ENCODE peak calls at places on chromosome 16, in four cellular contexts. V is K562; C is HFFc6; G is CD4-positive, alpha-beta T cell. U is an unnamed sample.

GRCh38 chr16:15575293-15576049 is 67.5 kb downstream of the MARF1 start:
- DNase-seq in C (no peak), G (no peak), V (peak), U (no peak)

GRCh38 chr16:56822966-56823739 is 41.9 kb upstream of the SLC12A3 start:
- DNase-seq in G (no peak), C (no peak), V (no peak), U (no peak)

GRCh38 chr16:57791156-57791902 is 11.0 kb downstream of the KIFC3 start:
- DNase-seq in G (no peak), V (no peak), C (no peak), U (no peak)

GRCh38 chr16:88376053-88376834 is 6.5 kb upstream of the ZNF469 start:
- DNase-seq in C (no peak), G (no peak), V (no peak), U (peak)

GRCh38 chr16:16090238-16090637 is 133.1 kb downstream of the ABCC6 start:
- DNase-seq in C (no peak), G (no peak), V (no peak), U (no peak)

GRCh38 chr16:64784635-64785034 is 337.2 kb downstream of the CDH11 start:
- DNase-seq in G (no peak), C (no peak), V (no peak), U (no peak)

GRCh38 chr16:48126801-48127644 is 28.8 kb downstream of the ABCC12 start:
- DNase-seq in C (peak), G (no peak), V (no peak), U (no peak)

GRCh38 chr16:57574646-57575467 is 32.4 kb downstream of the ADGRG5 start:
- DNase-seq in G (no peak), V (peak), C (no peak), U (no peak)

GRCh38 chr16:4697867-4698291 is 4.5 kb downstream of the NUDT16L1 start:
- DNase-seq in V (no peak), G (no peak), C (no peak), U (no peak)

GRCh38 chr16:48462146-48462740 is 77.0 kb upstream of the SIAH1 start:
- DNase-seq in G (no peak), C (no peak), V (no peak), U (no peak)

GRCh38 chr16:70695351-70696070 is 9.7 kb upstream of the MTSS2 start:
- DNase-seq in V (peak), C (no peak), G (no peak), U (no peak)

GRCh38 chr16:67053767-67054334 is 24.9 kb downstream of the CBFB start:
- DNase-seq in C (no peak), V (no peak), G (no peak), U (no peak)

GRCh38 chr16:50166511-50167500 is 13.7 kb downstream of the TENT4B start:
- DNase-seq in G (no peak), V (no peak), C (no peak), U (no peak)

GRCh38 chr16:48206594-48207242 is 37.4 kb upstream of the LONP2 start:
- DNase-seq in V (no peak), G (no peak), C (no peak), U (no peak)

GRCh38 chr16:79339863-79340262 is 260.7 kb downstream of the MAF start:
- DNase-seq in G (no peak), V (no peak), C (no peak), U (no peak)

DNA sequence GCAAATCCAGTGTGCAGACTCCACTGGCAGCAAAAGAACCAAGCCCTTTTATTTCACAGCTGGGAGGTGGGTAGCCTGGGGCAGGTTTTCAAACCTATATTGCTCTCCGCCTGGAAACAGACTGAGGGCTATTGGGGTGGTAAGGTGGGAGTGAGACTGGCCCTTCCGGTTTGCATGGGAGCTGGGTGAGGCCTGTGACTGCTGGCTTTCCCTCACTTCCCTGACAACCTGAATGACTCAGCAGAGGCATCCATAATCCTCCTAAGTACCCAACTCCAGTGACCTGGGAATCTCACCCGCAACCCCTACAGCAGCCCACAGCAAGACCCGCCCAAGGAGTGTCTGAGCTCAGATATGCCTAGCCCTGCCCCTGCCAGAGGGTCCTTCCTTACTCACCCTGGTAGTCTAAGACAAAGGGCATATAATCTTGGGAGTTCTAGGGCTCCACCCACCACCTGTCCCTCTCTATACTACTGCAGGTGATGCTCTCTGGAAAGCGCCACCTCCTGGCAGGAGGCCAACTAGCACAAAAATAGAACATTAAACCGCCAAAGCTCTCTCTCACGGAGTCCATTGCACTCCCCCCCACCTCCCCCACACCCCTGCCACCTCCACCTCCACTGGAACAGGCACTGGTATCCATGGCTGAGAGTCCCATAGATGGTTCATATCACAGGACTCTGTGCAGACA is 602.0 kb upstream of the C16orf82 start:
- DNase-seq in C (no peak), G (no peak), V (no peak), U (no peak)
- TF ChIP-seq CTCF in C (no peak), G (no peak), V (no peak), U (no peak)

GRCh38 chr16:22141746-22142145 is 20.6 kb upstream of the SDR42E2 start:
- DNase-seq in V (peak), G (no peak), C (peak), U (no peak)
- TF ChIP-seq CTCF in V (peak), G (no peak), C (peak), U (peak)

GRCh38 chr16:1164382-1164781 is 11.5 kb downstream of the CACNA1H start:
- DNase-seq in G (no peak), C (no peak), V (no peak), U (no peak)
- TF ChIP-seq CTCF in G (no peak), C (no peak), V (no peak), U (no peak)

DNA sequence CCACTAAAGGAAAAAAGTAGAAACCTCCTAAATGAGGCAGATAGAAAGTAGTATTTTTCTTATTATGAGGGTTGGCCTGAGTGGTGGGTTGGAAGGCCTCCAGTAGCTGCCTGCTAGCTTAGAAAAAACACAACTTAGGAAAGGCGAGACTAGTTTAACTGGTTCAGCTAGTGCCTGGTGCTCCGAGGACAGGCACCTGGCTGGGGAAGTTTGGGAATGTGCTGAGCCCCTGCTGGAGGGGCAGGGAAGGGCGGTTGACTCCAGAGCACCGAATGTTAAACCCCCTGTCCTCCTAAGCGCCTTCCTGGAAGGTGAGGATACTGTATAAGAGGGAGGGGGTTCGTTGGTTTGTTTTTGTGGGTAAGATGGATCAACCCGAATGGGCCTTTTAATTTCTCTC is 19.9 kb downstream of the LDHD start:
- DNase-seq in G (no peak), V (no peak), C (no peak), U (no peak)
- TF ChIP-seq CTCF in G (no peak), V (peak), C (peak), U (peak)

GRCh38 chr16:80681436-80681835 is 123.0 kb downstream of the CDYL2 start:
- DNase-seq in G (no peak), V (no peak), C (no peak), U (no peak)

GRCh38 chr16:80684906-80685305 is 119.5 kb downstream of the CDYL2 start:
- DNase-seq in G (no peak), C (no peak), V (no peak), U (no peak)

GRCh38 chr16:80684136-80684765 is 120.1 kb downstream of the CDYL2 start:
- DNase-seq in C (no peak), G (no peak), V (no peak), U (no peak)

GRCh38 chr16:80682435-80683070 is 121.8 kb downstream of the CDYL2 start:
- DNase-seq in C (peak), V (no peak), G (no peak), U (no peak)

DNA sequence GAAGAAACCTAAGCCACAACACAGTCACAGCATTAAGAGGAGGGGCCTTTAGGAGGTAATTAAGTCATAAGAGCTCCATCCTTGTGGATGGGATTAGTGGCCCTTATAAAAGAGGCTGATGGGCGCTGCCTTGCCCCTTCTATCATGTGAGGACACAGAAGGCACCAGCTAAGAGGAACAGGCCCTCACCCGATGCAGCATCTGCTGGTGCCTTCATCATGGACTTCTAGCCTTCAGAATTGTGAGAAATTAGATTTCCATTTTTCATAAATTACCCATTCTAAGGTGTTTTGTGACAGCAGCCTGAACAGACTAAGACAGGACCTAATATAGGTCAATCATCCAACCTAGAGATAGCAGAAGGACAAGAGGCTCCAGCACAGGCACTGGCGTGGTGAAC is 120.8 kb downstream of the CDYL2 start:
- DNase-seq in V (no peak), C (no peak), G (no peak), U (no peak)
- TF ChIP-seq CTCF in V (no peak), C (no peak), G (no peak), U (no peak)

DNA sequence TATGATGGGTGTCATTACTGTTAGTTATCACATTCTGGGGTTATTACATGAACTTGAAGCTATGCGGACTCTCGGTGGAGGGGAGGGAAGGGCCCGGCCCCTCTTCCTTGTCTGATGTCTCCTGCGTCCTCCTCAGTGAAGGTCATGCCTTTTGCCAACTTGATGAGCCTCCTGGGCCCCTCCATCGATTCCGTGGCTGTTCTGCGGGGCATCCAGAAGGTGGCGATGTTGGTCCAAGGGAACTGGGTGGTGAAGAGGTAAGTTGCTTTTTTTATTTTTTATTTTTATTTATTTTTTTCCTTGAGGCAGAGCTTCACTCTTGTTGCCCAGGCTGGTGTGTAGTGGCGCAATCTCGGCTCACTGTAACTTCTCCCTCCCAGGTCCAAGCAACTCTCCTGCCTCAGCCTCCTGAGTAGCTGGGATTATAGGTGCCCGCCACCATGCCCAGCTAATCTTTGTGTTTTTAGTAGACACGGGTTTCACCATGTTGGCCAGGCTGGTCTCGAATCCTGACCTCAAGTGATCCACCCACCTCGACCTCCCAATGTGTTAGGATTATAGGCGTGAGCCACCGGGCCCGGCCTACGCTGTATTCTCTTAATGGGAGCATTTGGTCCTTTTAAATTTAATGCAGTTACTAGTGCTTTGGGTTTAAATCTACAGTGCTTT is 21.6 kb downstream of the POLR3E start:
- DNase-seq in V (peak), C (peak), G (peak), U (peak)
- TF ChIP-seq CTCF in V (peak), C (peak), G (peak), U (no peak)

DNA sequence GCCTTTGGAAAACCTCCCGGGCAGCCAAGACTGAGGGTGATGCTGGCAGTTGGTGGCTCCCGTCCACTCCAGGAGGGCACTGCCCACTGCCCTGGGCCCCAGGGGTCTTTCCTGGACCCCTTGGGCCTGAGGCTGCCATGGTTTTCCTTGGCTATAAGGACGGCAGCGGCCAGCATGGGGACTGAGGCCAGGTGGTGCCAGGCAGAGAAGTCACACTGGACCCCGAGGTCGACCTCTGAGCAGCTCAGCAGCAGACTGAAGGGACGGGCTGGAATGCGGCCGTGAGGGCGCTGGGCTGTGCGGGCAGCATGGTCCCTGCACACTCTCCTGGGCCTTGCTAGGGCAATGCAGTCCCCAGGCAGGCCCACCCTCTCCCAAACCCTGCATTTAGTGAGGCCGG is 55.6 kb upstream of the GNG13 start:
- DNase-seq in V (no peak), G (no peak), C (no peak), U (no peak)
- TF ChIP-seq CTCF in V (no peak), G (no peak), C (no peak), U (no peak)

GRCh38 chr16:3611145-3611977 is at the start of gene SLX4:
- DNase-seq in V (peak), C (peak), G (peak), U (peak)
- TF ChIP-seq CTCF in V (no peak), C (no peak), G (no peak), U (no peak)

GRCh38 chr16:10741844-10742243 is 1.8 kb upstream of the NUBP1 start:
- DNase-seq in G (no peak), C (no peak), V (no peak), U (no peak)

GRCh38 chr16:10738231-10739077 is 5.2 kb upstream of the NUBP1 start:
- DNase-seq in C (peak), G (no peak), V (peak), U (no peak)

GRCh38 chr16:10740845-10741208 is 2.8 kb upstream of the NUBP1 start:
- DNase-seq in G (no peak), V (no peak), C (no peak), U (no peak)

GRCh38 chr16:10740000-10740844 is 3.4 kb upstream of the NUBP1 start:
- DNase-seq in C (no peak), G (no peak), V (no peak), U (no peak)

GRCh38 chr16:10736926-10737625 is 6.6 kb upstream of the NUBP1 start:
- DNase-seq in C (peak), V (peak), G (peak), U (peak)
- TF ChIP-seq CTCF in C (peak), V (peak), G (peak), U (peak)